ENCODE peak calls at places on chromosome 14, in six cellular contexts. A, E, F, R, G and S are unnamed samples.

GRCh38 chr14:81315344-81315743 is 84.8 kb downstream of the STON2 start:
- DNase-seq in A (no peak), E (peak; percentile 97), F (peak; percentile 57), R (no peak), G (no peak), S (no peak)

GRCh38 chr14:69880051-69880487 is 853 bp downstream of the SMOC1 start:
- DNase-seq in A (peak; percentile 29), E (peak; percentile 19), F (no peak), R (no peak), G (no peak), S (no peak)

GRCh38 chr14:79971330-79971729 is 240.0 kb downstream of the DIO2 start:
- DNase-seq in A (peak; percentile 87), E (no peak), F (no peak), R (peak; percentile 62), G (no peak), S (no peak)

GRCh38 chr14:20418501-20418909 is 5.2 kb upstream of the TEP1 start:
- DNase-seq in A (no peak), E (no peak), F (no peak), R (no peak), G (no peak), S (no peak)

GRCh38 chr14:24298892-24299254 is 707 bp downstream of the DHRS1 start:
- DNase-seq in A (peak; percentile 77), E (peak; percentile 59), F (no peak), R (peak; percentile 82), G (no peak), S (peak; percentile 50)

GRCh38 chr14:93115920-93116675 is at the start of gene ITPK1:
- DNase-seq in A (peak; percentile 41), E (peak; percentile 65), F (peak; percentile 74), R (peak; percentile 51), G (peak; percentile 79), S (peak; percentile 79)

GRCh38 chr14:105147701-105148603 is 20.6 kb downstream of the JAG2 start:
- DNase-seq in A (no peak), E (no peak), F (no peak), R (no peak), G (peak; percentile 39), S (no peak)

GRCh38 chr14:38578278-38578681 is 322.4 kb upstream of the CLEC14A start:
- DNase-seq in A (no peak), E (peak; percentile 32), F (no peak), R (peak; percentile 50), G (no peak), S (no peak)

GRCh38 chr14:74685054-74685453 is 27.8 kb downstream of the AREL1 start:
- DNase-seq in A (no peak), E (no peak), F (no peak), R (no peak), G (no peak), S (no peak)

GRCh38 chr14:59215353-59215752 is 26.9 kb downstream of the DAAM1 start:
- DNase-seq in A (peak; percentile 77), E (no peak), F (no peak), R (no peak), G (no peak), S (peak; percentile 1)

GRCh38 chr14:93536945-93537344 is 106.2 kb downstream of the UNC79 start:
- DNase-seq in A (no peak), E (peak; percentile 75), F (no peak), R (no peak), G (peak; percentile 51), S (no peak)

GRCh38 chr14:61530896-61531295 is 164.4 kb upstream of the HIF1A start:
- DNase-seq in A (no peak), E (no peak), F (no peak), R (no peak), G (no peak), S (no peak)

GRCh38 chr14:44945264-44945663 is 16.5 kb downstream of the KLHL28 start:
- DNase-seq in A (peak; percentile 88), E (no peak), F (no peak), R (no peak), G (no peak), S (peak; percentile 8)

GRCh38 chr14:25108959-25109358 is 59.0 kb upstream of the STXBP6 start:
- DNase-seq in A (no peak), E (peak; percentile 33), F (no peak), R (no peak), G (no peak), S (peak; percentile 36)

GRCh38 chr14:22885975-22886374 is 3.0 kb downstream of the REM2 start:
- DNase-seq in A (no peak), E (no peak), F (no peak), R (no peak), G (no peak), S (no peak)
- H3K4me3 ChIP-seq in A (no peak overlapping the region), E (no peak overlapping the region), F (peak overlapping the region; percentile 61), R (no peak overlapping the region), G (peak overlapping the region; percentile 57), S (no peak overlapping the region)

DNA sequence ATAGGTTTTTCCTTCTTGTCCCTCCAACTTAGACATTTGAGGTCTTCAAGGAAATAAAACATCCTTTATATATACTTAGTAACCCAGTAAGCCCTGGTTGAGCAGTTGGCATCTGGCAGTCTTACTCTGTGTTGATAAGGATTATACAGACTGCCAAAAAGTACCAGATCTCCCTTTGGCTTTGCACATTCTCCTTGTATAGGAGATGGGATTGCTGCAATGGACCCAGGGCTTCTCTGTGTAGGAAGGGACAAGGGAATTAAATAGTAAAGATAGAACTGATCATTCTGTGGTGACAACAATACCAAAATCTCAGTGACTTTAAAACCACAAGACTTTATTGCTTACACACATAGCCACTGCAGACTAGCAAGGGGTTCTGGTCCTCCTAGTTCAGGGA is 180.1 kb upstream of the CCDC196 start:
- DNase-seq in A (no peak), E (no peak), F (no peak), R (no peak), G (no peak), S (no peak)
- H3K23ac ChIP-seq in A (no peak overlapping the region), E (no peak overlapping the region), F (no peak overlapping the region), R (no peak overlapping the region), G (no peak overlapping the region), S (no peak overlapping the region)

DNA sequence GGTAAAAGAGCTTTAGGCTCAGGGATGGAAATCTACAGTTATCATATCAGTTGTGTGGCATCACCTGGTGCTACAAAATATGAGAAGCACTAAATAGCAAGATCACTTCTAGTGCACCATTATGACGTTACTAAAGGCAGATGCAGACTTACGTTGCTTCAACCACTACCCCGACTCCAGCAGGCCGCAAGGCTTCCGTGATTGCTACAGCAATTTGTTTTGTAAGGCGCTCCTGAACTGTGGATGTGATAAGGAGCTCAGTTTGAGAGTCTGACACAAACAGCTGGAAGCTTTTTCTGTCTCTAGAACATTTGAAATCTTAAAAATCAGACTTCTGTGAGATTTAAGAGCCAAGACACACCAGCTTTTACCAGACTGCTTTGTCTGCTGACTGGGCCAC is 57.0 kb downstream of the GCH1 start:
- DNase-seq in A (no peak), E (peak; percentile 40), F (no peak), R (no peak), G (no peak), S (peak; percentile 31)
- H3K4me3 ChIP-seq in A (no peak overlapping the region), E (no peak overlapping the region), F (no peak overlapping the region), R (no peak overlapping the region), G (no peak overlapping the region), S (no peak overlapping the region)

DNA sequence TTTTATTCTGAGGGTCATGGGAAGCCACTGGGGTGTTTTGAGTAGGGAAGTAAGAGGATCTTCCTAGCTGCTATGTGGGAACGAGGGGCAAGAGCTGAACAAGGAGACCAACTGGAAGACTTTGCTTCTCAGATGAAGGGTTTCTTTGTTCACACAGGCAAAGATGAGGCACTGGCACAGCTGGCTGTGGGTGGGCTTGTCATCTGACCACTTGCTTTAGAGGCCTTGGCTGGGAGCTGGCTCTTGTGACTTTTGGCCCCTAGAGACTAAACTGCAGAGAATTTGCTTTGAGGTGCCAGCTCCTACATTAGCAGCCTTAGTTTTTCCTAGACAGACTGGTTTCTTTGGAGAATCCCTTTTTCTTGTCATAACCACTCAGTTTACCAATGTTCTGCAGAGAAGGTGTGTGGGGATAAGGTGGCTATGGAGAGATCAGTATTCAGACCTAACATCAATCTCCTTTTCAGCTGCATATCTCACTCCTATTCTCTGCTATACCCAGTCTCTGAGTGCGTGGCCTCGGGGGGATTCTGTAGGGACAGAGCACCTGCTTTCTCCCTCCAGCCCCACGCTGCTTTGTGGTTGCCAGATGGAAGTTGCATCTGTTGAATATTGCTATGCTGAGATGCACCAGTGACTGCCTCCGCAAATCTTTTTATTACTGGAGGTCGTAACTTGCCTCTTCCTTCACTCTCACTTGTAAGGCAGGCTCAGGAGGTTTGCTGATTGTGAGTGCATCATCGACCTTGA is 12.7 kb downstream of the PPP2R5C start:
- DNase-seq in A (no peak), E (no peak), F (no peak), R (no peak), G (no peak), S (no peak)
- H3K23ac ChIP-seq in A (no peak overlapping the region), E (no peak overlapping the region), F (no peak overlapping the region), R (no peak overlapping the region), G (no peak overlapping the region), S (no peak overlapping the region)

DNA sequence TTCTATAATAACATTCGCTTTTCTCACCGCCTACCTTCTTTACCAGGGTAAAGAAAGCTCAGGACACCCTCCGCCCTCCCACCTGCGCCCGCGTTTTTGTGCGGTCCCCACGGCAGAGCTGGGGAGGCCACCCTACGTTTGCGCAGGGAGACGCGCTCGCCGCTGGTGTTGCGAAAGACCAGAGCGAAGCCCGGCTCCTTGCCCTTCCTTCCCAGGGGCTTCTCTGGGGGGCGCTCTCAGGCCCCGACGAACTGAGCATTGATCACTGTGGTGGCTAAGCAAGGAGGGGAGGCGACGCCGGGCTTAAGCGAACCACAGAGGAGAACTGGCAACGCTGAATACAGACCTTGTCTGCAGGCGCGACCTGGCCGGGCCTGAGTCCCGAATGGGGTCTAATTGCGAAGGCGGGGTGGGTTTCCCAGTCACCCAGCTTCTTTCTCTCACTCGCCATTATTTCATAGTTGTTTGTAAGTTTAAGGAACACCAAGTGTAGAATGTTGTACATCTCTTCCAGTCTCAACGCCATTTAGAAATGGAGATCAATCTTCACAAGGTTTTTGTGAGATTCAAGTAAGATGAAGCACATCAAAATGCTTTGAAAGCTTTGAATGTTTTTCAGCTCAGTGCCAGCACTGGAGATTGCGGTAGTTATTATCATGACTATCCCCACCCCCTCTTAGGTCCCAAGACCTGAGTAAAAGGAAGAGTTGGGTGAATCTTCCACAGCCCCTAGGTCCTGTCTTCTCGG is 1.7 kb upstream of the NKX2-1 start:
- DNase-seq in A (no peak), E (peak; percentile 50), F (peak; percentile 35), R (no peak), G (peak; percentile 74), S (no peak)
- H3K4me3 ChIP-seq in A (no peak overlapping the region), E (no peak overlapping the region), F (no peak overlapping the region), R (no peak overlapping the region), G (no peak overlapping the region), S (no peak overlapping the region)

GRCh38 chr14:42480235-42480634 is 873.6 kb downstream of the LRFN5 start:
- DNase-seq in A (no peak), E (no peak), F (no peak), R (no peak), G (no peak), S (no peak)
- H3K23ac ChIP-seq in A (no peak overlapping the region), E (no peak overlapping the region), F (no peak overlapping the region), R (no peak overlapping the region), G (no peak overlapping the region), S (no peak overlapping the region)